ENCODE peak calls at places on chromosomes 11 and 22, in five cellular contexts. J is HCT116, K is K562, I is GM12878, N is H1. Z is an unnamed sample.

GRCh38 chr11:110331626-110332025 is 35.2 kb upstream of the RDX start:
- DNase-seq in J (no peak), K (no peak), I (no peak), N (no peak), Z (no peak)

GRCh38 chr11:1863352-1864215 is 10.7 kb downstream of the LSP1 start:
- DNase-seq in J (peak; percentile 68), K (peak; percentile 66), I (no peak), N (no peak), Z (peak; percentile 29)

GRCh38 chr22:28442951-28443876 is 236.4 kb downstream of the TTC28 start:
- DNase-seq in J (no peak), K (peak; percentile 5), I (no peak), N (peak; percentile 41), Z (peak; percentile 20)

GRCh38 chr22:49566141-49566541 is 261.5 kb downstream of the BRD1 start:
- DNase-seq in J (no peak), K (no peak), I (no peak), N (no peak), Z (no peak)

GRCh38 chr11:94895971-94896370 is 77.4 kb downstream of the CWC15 start:
- DNase-seq in J (no peak), K (no peak), I (no peak), N (no peak), Z (no peak)

GRCh38 chr11:3807856-3808845 is at the start of gene PGAP2:
- DNase-seq in J (peak; percentile 61), K (peak; percentile 88), I (no peak), N (peak; percentile 54), Z (peak; percentile 61)

GRCh38 chr11:64250875-64251721 is at the start of gene PLCB3:
- DNase-seq in J (no peak), K (peak; percentile 84), I (no peak), N (no peak), Z (no peak)

GRCh38 chr11:64358907-64359711 is at the start of gene RPS6KA4:
- DNase-seq in J (no peak), K (peak; percentile 92), I (no peak), N (no peak), Z (no peak)

GRCh38 chr11:59029490-59029889 is 56.6 kb upstream of the GLYATL1B start:
- DNase-seq in J (no peak), K (no peak), I (no peak), N (no peak), Z (no peak)

GRCh38 chr11:19730373-19730772 is 17.7 kb downstream of the NAV2 start:
- DNase-seq in J (no peak), K (no peak), I (no peak), N (no peak), Z (no peak)

GRCh38 chr11:12280838-12281565 is 96.4 kb upstream of the PARVA start:
- DNase-seq in J (no peak), K (no peak), I (no peak), N (no peak), Z (no peak)
- TF ChIP-seq SRF in J (no peak), K (no peak), I (no peak), N (no peak), Z (no peak)

GRCh38 chr11:120674537-120674936 is 163.0 kb downstream of the GRIK4 start:
- DNase-seq in J (no peak), K (no peak), I (no peak), N (no peak), Z (peak; percentile 94)
- TF ChIP-seq SRF in J (no peak), K (no peak), I (no peak), N (no peak), Z (peak; percentile 48)

DNA sequence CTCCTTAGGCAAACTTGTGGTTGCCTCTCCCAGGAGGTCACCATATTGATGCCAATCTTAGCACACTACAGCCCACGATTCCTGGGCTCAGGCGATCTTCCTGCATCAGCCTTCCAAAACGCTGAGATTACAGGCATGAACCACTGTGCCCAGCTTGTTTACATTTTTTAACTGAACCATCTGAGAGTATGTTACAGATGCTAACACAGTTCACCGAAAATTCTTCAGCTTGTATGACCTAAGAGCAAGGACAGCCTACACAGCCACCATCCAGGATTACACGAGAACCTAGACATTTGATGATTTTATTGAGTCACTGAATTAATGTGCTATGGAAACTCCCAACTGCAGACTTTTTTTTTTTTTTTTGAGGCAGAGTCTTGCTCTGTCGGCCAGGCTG is 5.8 kb upstream of the LGALS1 start:
- DNase-seq in J (no peak), K (no peak), I (no peak), N (no peak), Z (no peak)
- TF ChIP-seq SRF in J (no peak), K (no peak), I (no peak), N (no peak), Z (no peak)

DNA sequence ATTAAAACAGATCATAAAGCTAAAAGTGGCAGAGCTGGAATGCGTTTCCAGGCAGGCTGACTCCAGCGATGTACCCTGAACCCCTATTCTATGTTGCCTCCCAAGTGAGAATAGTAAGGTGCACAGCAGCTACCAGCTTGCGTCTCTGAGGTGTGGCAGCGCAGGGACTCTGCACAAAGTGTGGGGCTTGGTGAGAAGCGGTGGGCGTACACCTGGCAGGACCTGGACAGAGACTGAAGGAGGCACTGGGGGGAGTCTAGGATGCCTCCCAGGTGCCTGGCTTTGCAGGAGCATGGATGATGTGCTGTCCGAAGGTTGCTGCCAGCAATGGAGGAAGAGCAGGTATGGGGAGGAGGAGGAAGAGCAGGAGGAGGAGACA is 42.9 kb downstream of the AMPD3 start:
- DNase-seq in J (no peak), K (no peak), I (no peak), N (no peak), Z (no peak)
- TF ChIP-seq SRF in J (no peak), K (no peak), I (no peak), N (no peak), Z (no peak)

Z was measured in HepG2.